ENCODE peak calls at places on chromosomes 7 and 10, in nine cellular contexts. V is breast epithelium, B is neural progenitor cell, I is adipocyte, H is right atrium auricular region, L is WERI-Rb-1, R is heart right ventricle, A is hepatocyte, O is OCI-LY7. F is an unnamed sample.

GRCh38 chr10:6667679-6668270 is 87.7 kb upstream of the PRKCQ start:
- DNase-seq in V (no peak), B (peak; percentile 59), I (peak; percentile 65), H (no peak), L (no peak), R (peak; percentile 13), A (peak; percentile 69), O (peak; percentile 49), F (peak; percentile 19)

GRCh38 chr10:33005322-33006282 is 47.6 kb upstream of the ITGB1 start:
- DNase-seq in V (peak; percentile 80), B (peak; percentile 71), I (peak; percentile 98), H (peak; percentile 86), L (no peak), R (peak; percentile 65), A (peak; percentile 90), O (peak; percentile 62), F (no peak)

GRCh38 chr7:36739351-36739750 is 15.1 kb upstream of the AOAH start:
- DNase-seq in V (no peak), B (no peak), I (no peak), H (no peak), L (no peak), R (no peak), A (no peak), O (no peak), F (no peak)

GRCh38 chr10:102033787-102034186 is 22.2 kb downstream of the ARMH3 start:
- DNase-seq in V (no peak), B (no peak), I (no peak), H (no peak), L (no peak), R (no peak), A (no peak), O (no peak), F (no peak)

GRCh38 chr7:154480817-154481216 is 428.6 kb downstream of the DPP6 start:
- DNase-seq in V (no peak), B (no peak), I (no peak), H (no peak), L (no peak), R (no peak), A (no peak), O (no peak), F (no peak)

GRCh38 chr10:66587680-66588050 is 338.2 kb upstream of the LRRTM3 start:
- DNase-seq in V (no peak), B (no peak), I (no peak), H (no peak), L (no peak), R (no peak), A (no peak), O (no peak), F (no peak)

GRCh38 chr10:132547421-132547861 is 9.9 kb downstream of the INPP5A start:
- DNase-seq in V (no peak), B (no peak), I (no peak), H (no peak), L (no peak), R (no peak), A (no peak), O (no peak), F (no peak)

GRCh38 chr7:32093415-32094408 is 23.5 kb upstream of the PDE1C start:
- DNase-seq in V (no peak), B (no peak), I (peak; percentile 97), H (peak; percentile 89), L (no peak), R (peak; percentile 54), A (no peak), O (no peak), F (no peak)

GRCh38 chr7:129951076-129952011 is 1.4 kb downstream of the UBE2H start:
- DNase-seq in V (no peak), B (peak; percentile 47), I (peak; percentile 43), H (no peak), L (peak; percentile 12), R (peak; percentile 38), A (peak; percentile 46), O (peak; percentile 21), F (peak; percentile 18)

GRCh38 chr10:112650588-112651030 is 203.6 kb downstream of the VTI1A start:
- DNase-seq in V (no peak), B (no peak), I (peak; percentile 15), H (no peak), L (no peak), R (no peak), A (no peak), O (no peak), F (no peak)

GRCh38 chr7:54711900-54712595 is 47.0 kb downstream of the SEC61G start:
- DNase-seq in V (no peak), B (no peak), I (no peak), H (no peak), L (no peak), R (no peak), A (no peak), O (no peak), F (no peak)

GRCh38 chr10:99433378-99434020 is 3.1 kb upstream of the GOT1 start:
- DNase-seq in V (no peak), B (no peak), I (peak; percentile 16), H (no peak), L (no peak), R (no peak), A (no peak), O (no peak), F (no peak)

GRCh38 chr10:44010873-44011602 is 362.4 kb upstream of the ZNF32 start:
- DNase-seq in V (no peak), B (no peak), I (no peak), H (no peak), L (no peak), R (peak; percentile 39), A (no peak), O (peak; percentile 91), F (no peak)

GRCh38 chr10:63825111-63825510 is 303.9 kb downstream of the REEP3 start:
- DNase-seq in V (no peak), B (no peak), I (no peak), H (no peak), L (no peak), R (no peak), A (no peak), O (no peak), F (no peak)

GRCh38 chr10:67779455-67780205 is 58.4 kb downstream of the DNAJC12 start:
- DNase-seq in V (no peak), B (peak; percentile 85), I (peak; percentile 93), H (peak; percentile 70), L (peak; percentile 68), R (peak; percentile 78), A (peak; percentile 90), O (peak; percentile 91), F (peak; percentile 78)

GRCh38 chr10:102024799-102025198 is 31.2 kb downstream of the ARMH3 start:
- DNase-seq in V (no peak), B (no peak), I (no peak), H (no peak), L (no peak), R (no peak), A (no peak), O (no peak), F (no peak)

GRCh38 chr10:7563770-7564169 is 103.0 kb downstream of the ITIH5 start:
- DNase-seq in V (no peak), B (no peak), I (no peak), H (no peak), L (no peak), R (no peak), A (no peak), O (no peak), F (no peak)

GRCh38 chr7:55432937-55433784 is 68.0 kb downstream of the LANCL2 start:
- DNase-seq in V (no peak), B (peak; percentile 57), I (peak; percentile 36), H (no peak), L (peak; percentile 69), R (no peak), A (peak; percentile 72), O (peak; percentile 72), F (no peak)

DNA sequence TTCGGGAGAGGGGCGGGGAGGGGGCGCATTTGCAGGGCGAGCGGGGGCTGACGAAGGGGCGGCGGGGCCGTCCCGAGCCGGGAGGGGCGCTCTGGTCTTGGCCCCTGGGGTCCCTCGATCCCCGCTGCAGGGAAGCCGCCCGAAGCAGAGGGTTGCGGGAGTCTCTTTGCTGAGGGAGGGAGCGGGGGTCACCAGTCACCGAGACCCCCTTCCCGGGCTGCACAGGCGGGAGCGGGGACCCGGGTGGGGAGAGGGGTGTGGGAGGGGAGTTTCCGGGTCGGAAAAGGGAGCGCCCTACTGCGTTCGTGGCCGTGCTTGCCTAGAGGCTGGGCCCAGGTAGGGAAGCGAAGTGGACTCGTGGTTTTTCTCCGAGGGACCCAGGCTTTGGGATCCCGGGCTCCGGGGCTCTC is 422 bp downstream of the AP1S1 start:
- DNase-seq in V (no peak), B (no peak), I (peak; percentile 44), H (no peak), L (no peak), R (no peak), A (no peak), O (no peak), F (no peak)
- H3K9me3 ChIP-seq in V (no peaks in the 10 kb centered on the region), B (no peaks in the 10 kb centered on the region), I (no peaks in the 10 kb centered on the region), H (no peaks in the 10 kb centered on the region), L (peaks cover 5% of the 10 kb centered on the region), R (no peaks in the 10 kb centered on the region), A (no peaks in the 10 kb centered on the region), O (no peaks in the 10 kb centered on the region), F (no peaks in the 10 kb centered on the region)

GRCh38 chr7:157803906-157804305 is 467.1 kb downstream of the DNAJB6 start:
- DNase-seq in V (no peak), B (no peak), I (no peak), H (no peak), L (no peak), R (no peak), A (no peak), O (no peak), F (no peak)
- H3K9me3 ChIP-seq in V (peaks cover 10% of the 10 kb centered on the region), B (peaks cover 5% of the 10 kb centered on the region), I (peaks cover 7% of the 10 kb centered on the region), H (no peaks in the 10 kb centered on the region), L (no peaks in the 10 kb centered on the region), R (no peaks in the 10 kb centered on the region), A (no peaks in the 10 kb centered on the region), O (no peaks in the 10 kb centered on the region), F (no peaks in the 10 kb centered on the region)

GRCh38 chr7:53209129-53209528 is 173.7 kb downstream of the POM121L12 start:
- DNase-seq in V (no peak), B (no peak), I (no peak), H (no peak), L (no peak), R (no peak), A (no peak), O (no peak), F (no peak)
- H3K9me3 ChIP-seq in V (peaks cover 13% of the 10 kb centered on the region), B (peaks cover 5% of the 10 kb centered on the region), I (peaks cover 35% of the 10 kb centered on the region), H (peaks cover 4% of the 10 kb centered on the region), L (peaks cover 5% of the 10 kb centered on the region), R (peaks cover 3% of the 10 kb centered on the region), A (peaks cover 4% of the 10 kb centered on the region), O (peaks cover 23% of the 10 kb centered on the region), F (peaks cover 9% of the 10 kb centered on the region)

GRCh38 chr7:33701189-33701740 is 204.1 kb upstream of the BMPER start:
- DNase-seq in V (no peak), B (no peak), I (no peak), H (no peak), L (no peak), R (no peak), A (no peak), O (no peak), F (no peak)

GRCh38 chr7:33701927-33702326 is 203.4 kb upstream of the BMPER start:
- DNase-seq in V (no peak), B (no peak), I (no peak), H (no peak), L (no peak), R (no peak), A (no peak), O (no peak), F (no peak)

GRCh38 chr7:33698006-33698405 is 207.3 kb upstream of the BMPER start:
- DNase-seq in V (no peak), B (no peak), I (no peak), H (no peak), L (no peak), R (no peak), A (peak; percentile 28), O (no peak), F (no peak)

GRCh38 chr7:33698692-33699128 is 206.6 kb upstream of the BMPER start:
- DNase-seq in V (no peak), B (no peak), I (no peak), H (no peak), L (no peak), R (no peak), A (peak; percentile 49), O (no peak), F (no peak)

GRCh38 chr7:33700001-33700899 is 205.1 kb upstream of the BMPER start:
- DNase-seq in V (no peak), B (no peak), I (no peak), H (no peak), L (no peak), R (no peak), A (no peak), O (no peak), F (no peak)
- H3K9me3 ChIP-seq in V (peaks cover 20% of the 10 kb centered on the region), B (peaks cover 8% of the 10 kb centered on the region), I (peaks cover 29% of the 10 kb centered on the region), H (no peaks in the 10 kb centered on the region), L (no peaks in the 10 kb centered on the region), R (peaks cover 7% of the 10 kb centered on the region), A (no peaks in the 10 kb centered on the region), O (no peaks in the 10 kb centered on the region), F (no peaks in the 10 kb centered on the region)

F was measured in CD8-positive, alpha-beta memory T cell.